ENCODE peak calls at places on chromosomes 2 and 18, in six cellular contexts. One of them, this sample, is unnamed.

GRCh38 chr2:54208364-54209240 is 47.4 kb downstream of the TSPYL6 start:
- DNase-seq in GM23248: peak
- DNase-seq in omental fat pad: no peak
- DNase-seq in NCI-H345: no peak
- DNase-seq in right lobe of liver: no peak
- DNase-seq in stimulated activated CD4-positive, alpha-beta T cell treated with anti-CD3 and anti-CD28 coated beads, Interleukin-12 subunit alpha, Interleukin-12 subunit beta, amount 100 ng/mL, for 48 hours: no peak
- DNase-seq in this sample: no peak

GRCh38 chr2:114515901-114516300 is 73.5 kb downstream of the DPP10 start:
- DNase-seq in GM23248: no peak
- DNase-seq in NCI-H345: no peak
- DNase-seq in omental fat pad: no peak
- DNase-seq in right lobe of liver: no peak
- DNase-seq in stimulated activated CD4-positive, alpha-beta T cell treated with anti-CD3 and anti-CD28 coated beads, Interleukin-12 subunit alpha, Interleukin-12 subunit beta, amount 100 ng/mL, for 48 hours: no peak
- DNase-seq in this sample: no peak

GRCh38 chr2:28633739-28634138 is 117.9 kb upstream of the PPP1CB start:
- DNase-seq in omental fat pad: no peak
- DNase-seq in right lobe of liver: no peak
- DNase-seq in GM23248: peak
- DNase-seq in NCI-H345: no peak
- DNase-seq in stimulated activated CD4-positive, alpha-beta T cell treated with anti-CD3 and anti-CD28 coated beads, Interleukin-12 subunit alpha, Interleukin-12 subunit beta, amount 100 ng/mL, for 48 hours: no peak
- DNase-seq in this sample: no peak

GRCh38 chr18:48979944-48980890 is 29.5 kb upstream of the SMAD7 start:
- DNase-seq in omental fat pad: no peak
- DNase-seq in GM23248: peak
- DNase-seq in right lobe of liver: no peak
- DNase-seq in stimulated activated CD4-positive, alpha-beta T cell treated with anti-CD3 and anti-CD28 coated beads, Interleukin-12 subunit alpha, Interleukin-12 subunit beta, amount 100 ng/mL, for 48 hours: no peak
- DNase-seq in NCI-H345: no peak
- DNase-seq in this sample: no peak

GRCh38 chr2:239061121-239061666 is 213.3 kb downstream of the TWIST2 start:
- DNase-seq in stimulated activated CD4-positive, alpha-beta T cell treated with anti-CD3 and anti-CD28 coated beads, Interleukin-12 subunit alpha, Interleukin-12 subunit beta, amount 100 ng/mL, for 48 hours: no peak
- DNase-seq in GM23248: no peak
- DNase-seq in right lobe of liver: no peak
- DNase-seq in omental fat pad: no peak
- DNase-seq in NCI-H345: no peak
- DNase-seq in this sample: no peak

GRCh38 chr18:39435986-39436385 is 1870.4 kb upstream of the CELF4 start:
- DNase-seq in GM23248: no peak
- DNase-seq in NCI-H345: no peak
- DNase-seq in right lobe of liver: no peak
- DNase-seq in stimulated activated CD4-positive, alpha-beta T cell treated with anti-CD3 and anti-CD28 coated beads, Interleukin-12 subunit alpha, Interleukin-12 subunit beta, amount 100 ng/mL, for 48 hours: no peak
- DNase-seq in omental fat pad: no peak
- DNase-seq in this sample: no peak

GRCh38 chr2:72917138-72917874 is at the start of gene EMX1:
- DNase-seq in stimulated activated CD4-positive, alpha-beta T cell treated with anti-CD3 and anti-CD28 coated beads, Interleukin-12 subunit alpha, Interleukin-12 subunit beta, amount 100 ng/mL, for 48 hours: peak
- DNase-seq in right lobe of liver: peak
- DNase-seq in omental fat pad: no peak
- DNase-seq in GM23248: peak
- DNase-seq in NCI-H345: peak
- DNase-seq in this sample: peak

GRCh38 chr2:160910681-160911080 is 249.5 kb upstream of the TANK start:
- DNase-seq in stimulated activated CD4-positive, alpha-beta T cell treated with anti-CD3 and anti-CD28 coated beads, Interleukin-12 subunit alpha, Interleukin-12 subunit beta, amount 100 ng/mL, for 48 hours: no peak
- DNase-seq in right lobe of liver: no peak
- DNase-seq in NCI-H345: no peak
- DNase-seq in GM23248: peak
- DNase-seq in omental fat pad: no peak
- DNase-seq in this sample: no peak

GRCh38 chr2:38127277-38127676 is 51.3 kb upstream of the CYP1B1 start:
- DNase-seq in omental fat pad: no peak
- DNase-seq in GM23248: no peak
- DNase-seq in right lobe of liver: no peak
- DNase-seq in NCI-H345: no peak
- DNase-seq in stimulated activated CD4-positive, alpha-beta T cell treated with anti-CD3 and anti-CD28 coated beads, Interleukin-12 subunit alpha, Interleukin-12 subunit beta, amount 100 ng/mL, for 48 hours: no peak
- DNase-seq in this sample: no peak

GRCh38 chr2:68487773-68488355 is 20.5 kb downstream of the APLF start:
- DNase-seq in GM23248: peak
- DNase-seq in NCI-H345: peak
- DNase-seq in right lobe of liver: no peak
- DNase-seq in stimulated activated CD4-positive, alpha-beta T cell treated with anti-CD3 and anti-CD28 coated beads, Interleukin-12 subunit alpha, Interleukin-12 subunit beta, amount 100 ng/mL, for 48 hours: no peak
- DNase-seq in omental fat pad: no peak
- DNase-seq in this sample: no peak

GRCh38 chr2:38549851-38550250 is 52.9 kb downstream of the HNRNPLL start:
- DNase-seq in NCI-H345: no peak
- DNase-seq in right lobe of liver: no peak
- DNase-seq in omental fat pad: no peak
- DNase-seq in stimulated activated CD4-positive, alpha-beta T cell treated with anti-CD3 and anti-CD28 coated beads, Interleukin-12 subunit alpha, Interleukin-12 subunit beta, amount 100 ng/mL, for 48 hours: no peak
- DNase-seq in GM23248: no peak
- DNase-seq in this sample: no peak

GRCh38 chr2:214376631-214377624 is 33.9 kb upstream of the VWC2L start:
- DNase-seq in GM23248: peak
- DNase-seq in right lobe of liver: no peak
- DNase-seq in stimulated activated CD4-positive, alpha-beta T cell treated with anti-CD3 and anti-CD28 coated beads, Interleukin-12 subunit alpha, Interleukin-12 subunit beta, amount 100 ng/mL, for 48 hours: no peak
- DNase-seq in omental fat pad: no peak
- DNase-seq in NCI-H345: no peak
- DNase-seq in this sample: no peak

GRCh38 chr2:54166121-54166773 is 50.8 kb downstream of the ACYP2 start:
- DNase-seq in NCI-H345: no peak
- DNase-seq in omental fat pad: no peak
- DNase-seq in right lobe of liver: no peak
- DNase-seq in stimulated activated CD4-positive, alpha-beta T cell treated with anti-CD3 and anti-CD28 coated beads, Interleukin-12 subunit alpha, Interleukin-12 subunit beta, amount 100 ng/mL, for 48 hours: no peak
- DNase-seq in GM23248: peak
- DNase-seq in this sample: no peak